ENCODE peak calls at places on chromosome 19, in seven cellular contexts. J is AG09309; S is HL-60; K is CD8-positive, alpha-beta memory T cell; G is mesendoderm; M is BJ; E is AG10803. H is an unnamed sample.

GRCh38 chr19:49408816-49409440 is 14.3 kb downstream of the PTH2 start:
- DNase-seq in J (no peak), M (no peak), E (no peak), S (no peak), G (no peak), K (no peak), H (no peak)

GRCh38 chr19:18789883-18790565 is 1.1 kb downstream of the COMP start:
- DNase-seq in E (no peak), J (no peak), K (no peak), M (no peak), S (peak), G (peak), H (no peak)

GRCh38 chr19:49808762-49809154 is 4.3 kb downstream of the FUZ start:
- DNase-seq in E (peak), S (no peak), G (peak), M (no peak), J (peak), K (peak), H (peak)

GRCh38 chr19:51887522-51888498 is at the start of gene ZNF577:
- DNase-seq in E (peak), M (peak), K (peak), S (peak), G (peak), J (peak), H (peak)

GRCh38 chr19:41702208-41702651 is 6.2 kb upstream of the CEACAM5 start:
- DNase-seq in G (no peak), E (peak), M (peak), J (no peak), K (no peak), S (no peak), H (no peak)

GRCh38 chr19:13299838-13300237 is 149.6 kb downstream of the IER2 start:
- DNase-seq in M (no peak), J (no peak), G (no peak), E (no peak), S (no peak), K (no peak), H (no peak)

GRCh38 chr19:5369962-5370367 is 29.4 kb upstream of the PTPRS start:
- DNase-seq in G (peak), J (no peak), E (no peak), K (no peak), M (no peak), S (no peak), H (no peak)

GRCh38 chr19:45276284-45276687 is 25.2 kb downstream of the MARK4 start:
- DNase-seq in K (no peak), S (no peak), G (no peak), M (no peak), E (no peak), J (no peak), H (no peak)

GRCh38 chr19:55676384-55676783 is 1.4 kb downstream of the EPN1 start:
- DNase-seq in J (no peak), G (no peak), S (no peak), M (no peak), K (no peak), E (peak), H (no peak)

GRCh38 chr19:12137541-12137940 is 2.6 kb downstream of the ZNF20 start:
- DNase-seq in S (no peak), M (no peak), K (peak), E (no peak), J (no peak), G (peak), H (no peak)

GRCh38 chr19:58395979-58396627 is 647 bp downstream of the RNF225 start:
- DNase-seq in E (no peak), M (no peak), K (no peak), S (no peak), J (no peak), G (peak), H (no peak)

GRCh38 chr19:28737021-28737525 is 475.9 kb downstream of the UQCRFS1 start:
- DNase-seq in J (peak), K (peak), G (peak), M (peak), S (no peak), E (peak), H (peak)

GRCh38 chr19:38701455-38702063 is 42.7 kb downstream of the CAPN12 start:
- DNase-seq in M (no peak), G (no peak), J (no peak), K (no peak), E (peak), S (no peak), H (no peak)

GRCh38 chr19:19591133-19591825 is 27.2 kb downstream of the PBX4 start:
- DNase-seq in G (peak), E (peak), M (peak), J (peak), K (peak), S (peak), H (peak)

GRCh38 chr19:32407004-32407992 is 1.7 kb downstream of the DPY19L3 start:
- DNase-seq in K (no peak), M (no peak), G (peak), S (no peak), E (peak), J (no peak), H (peak)

GRCh38 chr19:4584670-4585460 is 25.4 kb upstream of the SEMA6B start:
- DNase-seq in S (no peak), J (no peak), K (no peak), M (no peak), G (peak), E (no peak), H (no peak)

GRCh38 chr19:41957161-41957837 is 1.8 kb downstream of the RABAC1 start:
- DNase-seq in M (no peak), K (no peak), S (no peak), E (no peak), G (no peak), J (no peak), H (no peak)

DNA sequence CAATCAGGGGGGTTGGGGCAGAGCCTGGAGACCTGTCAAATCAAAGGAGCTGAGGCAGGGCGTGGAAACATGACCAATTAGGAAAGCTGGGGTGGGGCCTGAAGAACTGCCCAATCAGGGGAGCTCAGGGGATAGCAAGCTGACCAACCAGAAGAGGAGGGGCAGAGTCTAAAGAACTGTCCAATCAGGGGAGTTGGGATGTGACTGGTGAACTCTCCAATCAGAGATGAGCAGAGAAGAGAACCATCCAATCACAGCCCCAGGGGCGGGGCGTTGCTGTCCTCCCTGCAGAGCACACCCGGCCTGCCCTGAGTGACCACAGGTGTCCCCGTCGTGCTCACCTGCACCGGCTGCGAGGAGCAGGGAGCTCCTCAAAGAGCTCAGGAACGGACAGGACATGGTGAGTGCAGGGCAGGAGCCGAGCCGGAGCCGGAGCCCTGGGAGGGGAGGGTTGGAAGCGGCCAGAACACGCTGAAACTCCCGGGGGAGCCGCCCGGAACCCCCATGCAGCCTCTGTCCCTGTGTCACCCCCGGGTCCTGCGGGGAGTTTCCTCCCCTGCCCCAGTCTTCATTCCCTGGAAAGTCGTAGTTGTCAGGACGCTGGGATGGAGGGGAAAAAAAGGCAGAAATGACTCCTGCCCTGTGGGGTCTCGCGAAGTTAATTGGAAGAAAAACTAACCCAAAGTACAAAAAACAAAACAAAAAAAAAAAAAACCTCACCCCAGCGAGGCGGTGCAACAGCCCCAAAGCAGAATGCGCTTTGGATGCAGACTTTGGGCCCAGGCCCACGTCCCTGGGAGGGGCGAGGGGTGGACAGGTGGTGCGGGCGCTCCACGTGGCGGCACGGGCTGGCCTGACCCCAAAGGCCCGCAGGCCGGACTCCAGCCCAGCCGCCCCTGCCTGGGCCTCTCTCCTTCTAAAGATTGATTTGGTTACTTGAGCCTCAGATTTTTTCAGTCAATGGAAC is at the start of gene ZNF556:
- DNase-seq in E (peak), J (no peak), M (no peak), G (no peak), K (no peak), S (no peak), H (no peak)
- H3K4me3 ChIP-seq in E (peak), J (no peak), M (no peak), G (no peak), K (no peak), S (no peak), H (peak)

DNA sequence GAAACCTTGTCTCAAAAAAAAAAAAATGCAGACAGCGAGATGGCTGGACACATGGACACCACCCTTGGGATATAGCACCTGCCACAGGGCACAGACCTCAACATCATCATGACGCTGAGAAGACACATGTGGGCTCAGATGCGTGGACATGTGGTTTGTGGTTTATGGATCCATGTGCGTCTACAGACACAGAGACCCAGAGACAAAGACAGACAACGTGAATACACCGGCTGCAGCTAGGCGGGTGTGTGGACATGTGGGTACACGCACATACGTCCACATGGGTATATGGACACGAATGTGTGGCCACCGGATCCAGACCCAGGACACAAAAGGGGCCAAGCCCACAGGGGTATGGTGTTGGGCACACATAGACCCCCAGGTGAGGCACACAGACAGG is 1.3 kb downstream of the TNFSF14 start:
- DNase-seq in K (peak), J (no peak), M (no peak), E (no peak), S (no peak), G (no peak), H (no peak)
- H3K4me3 ChIP-seq in K (peak), J (no peak), M (no peak), E (no peak), S (peak), G (no peak), H (no peak)

DNA sequence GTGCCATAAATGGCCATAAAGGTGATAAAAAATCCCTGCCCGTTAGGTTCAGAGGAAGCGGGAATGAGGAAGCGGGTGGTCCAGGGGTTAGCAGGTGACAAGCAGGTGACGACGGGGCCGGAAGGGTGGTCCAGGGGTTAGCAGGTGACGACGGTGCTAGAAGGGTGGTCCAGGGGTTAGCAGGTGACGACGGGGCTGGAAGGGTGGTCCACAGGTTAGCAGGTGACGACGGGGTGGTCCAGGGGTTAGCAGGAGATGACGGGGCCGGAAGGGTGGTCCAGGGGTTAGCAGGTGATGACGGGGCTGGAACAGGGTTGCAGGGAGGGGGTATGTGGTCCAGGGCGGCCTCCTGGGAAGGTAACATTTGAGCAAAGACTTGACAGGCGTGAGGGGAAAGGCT is 6.3 kb downstream of the PRSS57 start:
- DNase-seq in E (no peak), M (no peak), J (no peak), S (no peak), G (no peak), K (no peak), H (no peak)
- H3K4me3 ChIP-seq in E (no peak), M (no peak), J (no peak), S (no peak), G (no peak), K (no peak), H (no peak)

GRCh38 chr19:56838930-56839664 is 1.4 kb downstream of the PEG3 start:
- DNase-seq in M (peak), S (peak), G (peak), J (no peak), K (no peak), E (peak), H (peak)

GRCh38 chr19:56838680-56838929 is 1.9 kb downstream of the PEG3 start:
- DNase-seq in G (no peak), S (no peak), J (no peak), E (no peak), M (no peak), K (no peak), H (no peak)

GRCh38 chr19:56840452-56841193 is at the start of the genes PEG3 and ZIM2:
- DNase-seq in G (peak), E (no peak), M (no peak), J (no peak), K (no peak), S (no peak), H (no peak)

GRCh38 chr19:56841194-56841546 is 644 bp upstream of the PEG3 start:
- DNase-seq in G (no peak), E (no peak), J (no peak), K (no peak), S (no peak), M (no peak), H (no peak)

DNA sequence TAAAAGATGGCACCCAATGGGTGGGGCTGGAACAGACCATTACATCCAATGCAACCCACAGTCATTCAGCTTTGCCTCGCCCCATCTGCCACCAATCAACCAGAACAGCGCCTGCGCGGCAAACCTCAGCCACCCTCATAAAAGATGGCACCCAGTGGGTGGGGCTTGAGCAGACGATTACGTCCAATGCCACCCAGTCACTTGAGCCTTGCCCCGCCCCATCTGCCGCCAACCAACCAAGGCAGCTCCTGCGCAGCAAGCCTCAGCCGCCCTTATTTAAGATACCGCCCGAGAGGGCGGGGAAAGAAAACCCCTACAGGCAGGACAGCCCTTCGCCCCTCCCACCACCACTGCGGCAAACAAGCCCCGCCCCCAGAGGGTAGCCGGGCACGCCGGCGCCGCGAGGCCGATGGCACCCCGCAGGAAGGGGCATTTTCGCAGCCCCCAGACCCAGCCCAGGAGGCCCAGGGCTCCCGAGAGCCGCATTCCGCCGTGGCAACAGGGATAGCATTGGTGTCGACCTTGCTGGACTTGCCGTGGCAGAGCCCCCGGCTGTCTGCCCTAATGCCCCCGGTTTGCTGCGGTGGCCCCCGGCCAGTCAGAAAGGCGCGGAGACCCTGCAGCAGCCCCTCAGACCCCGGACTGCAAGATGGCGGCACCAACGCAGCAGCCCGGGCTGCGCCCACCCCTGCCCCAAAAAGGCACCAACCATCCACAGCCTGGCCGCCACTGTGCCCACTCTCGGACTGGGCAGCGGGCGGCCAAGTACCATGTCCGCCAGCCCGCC is 668 bp downstream of the PEG3 start:
- DNase-seq in S (peak), G (peak), E (peak), J (no peak), M (peak), K (no peak), H (peak)
- H3K4me3 ChIP-seq in S (peak), G (no peak), E (no peak), J (no peak), M (no peak), K (no peak), H (peak)

H was measured in skeletal muscle cell.